ENCODE peak calls at places on chromosomes 6 and 20, in four cellular contexts. F is H1, D is K562, R is GM12878. S is an unnamed sample.
A peak's percentile ranks its signal among the peaks of the same experiment; 100 is the strongest.

GRCh38 chr20:48846516-48847492 is 19.0 kb upstream of the PREX1 start:
- DNase-seq in F (peak; percentile 72), D (peak; percentile 46), R (peak; percentile 93), S (no peak)

GRCh38 chr20:11047559-11047958 is 373.8 kb upstream of the JAG1 start:
- DNase-seq in F (no peak), D (no peak), R (no peak), S (no peak)

GRCh38 chr20:4090756-4091331 is 75.5 kb upstream of the RNF24 start:
- DNase-seq in F (peak; percentile 39), D (peak; percentile 44), R (no peak), S (peak; percentile 76)

GRCh38 chr20:14838663-14839650 is 501.5 kb upstream of the FLRT3 start:
- DNase-seq in F (no peak), D (no peak), R (peak; percentile 73), S (no peak)

GRCh38 chr6:156461647-156462046 is 315.5 kb upstream of the ARID1B start:
- DNase-seq in F (no peak), D (no peak), R (no peak), S (no peak)

GRCh38 chr20:40493551-40493950 is 195.5 kb downstream of the MAFB start:
- DNase-seq in F (no peak), D (no peak), R (no peak), S (no peak)

GRCh38 chr6:154243793-154244768 is 112.5 kb downstream of the IPCEF1 start:
- DNase-seq in F (no peak), D (no peak), R (no peak), S (no peak)

GRCh38 chr6:82904860-82905259 is 160.8 kb downstream of the UBE3D start:
- DNase-seq in F (no peak), D (no peak), R (no peak), S (no peak)

GRCh38 chr6:9116026-9116425 is 680.7 kb upstream of the SLC35B3 start:
- DNase-seq in F (no peak), D (no peak), R (no peak), S (no peak)

GRCh38 chr6:33540768-33541167 is 39.3 kb downstream of the BAK1 start:
- DNase-seq in F (no peak), D (no peak), R (no peak), S (no peak)

GRCh38 chr20:8722277-8722928 is 346.5 kb upstream of the PLCB4 start:
- DNase-seq in F (no peak), D (peak; percentile 60), R (peak; percentile 30), S (peak; percentile 83)

GRCh38 chr6:138293428-138293827 is 75.1 kb upstream of the PBOV1 start:
- DNase-seq in F (no peak), D (no peak), R (no peak), S (no peak)
- TF ChIP-seq CEBPB in F (no peak), D (no peak), R (no peak), S (no peak)

DNA sequence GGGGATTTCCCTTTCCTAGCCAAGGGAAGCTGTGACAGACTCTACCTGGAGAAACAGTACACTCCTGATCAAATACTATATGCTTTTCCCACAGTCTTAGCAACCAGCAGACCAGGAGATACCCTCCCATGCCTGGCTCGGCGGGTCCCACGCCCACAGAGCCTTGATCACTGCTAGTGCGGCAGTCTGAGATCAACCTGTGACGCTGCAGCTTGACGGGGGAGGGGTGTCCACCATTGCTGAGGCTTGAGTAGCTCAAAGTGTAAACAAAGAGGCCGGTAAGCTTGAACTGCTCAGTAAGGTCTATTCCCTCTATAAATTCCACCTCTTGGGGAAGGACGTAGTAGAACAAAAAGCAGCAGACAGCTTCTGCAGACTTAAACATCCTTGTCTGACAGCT is 63.2 kb downstream of the WASF1 start:
- DNase-seq in F (no peak), D (peak; percentile 8), R (no peak), S (no peak)
- TF ChIP-seq HDAC6 in F (no peak), D (no peak), R (no peak), S (no peak)

GRCh38 chr20:45861157-45862075 is 4.0 kb downstream of the ZSWIM3 start:
- DNase-seq in F (no peak), D (peak; percentile 45), R (no peak), S (peak; percentile 54)
- TF ChIP-seq CEBPB in F (no peak), D (no peak), R (no peak), S (no peak)

DNA sequence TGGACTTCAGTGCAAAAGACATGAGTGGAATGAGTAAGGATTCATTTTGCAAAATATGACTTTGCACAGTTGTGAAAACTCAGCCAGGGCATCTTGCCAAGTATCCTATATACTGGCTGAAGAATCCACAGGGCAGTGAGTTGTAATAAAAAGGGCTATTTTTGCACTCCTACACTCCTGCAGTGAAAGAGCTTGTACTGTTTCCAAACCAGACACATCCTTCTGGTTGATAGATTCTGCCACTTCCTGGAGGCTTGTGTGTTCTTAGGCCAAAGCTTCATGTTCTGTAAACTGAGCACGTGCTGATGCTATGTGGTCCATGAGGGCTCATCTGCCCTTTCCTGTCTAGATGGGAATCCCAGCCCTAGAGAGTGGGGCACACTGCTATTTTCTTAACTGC is 34.9 kb downstream of the GMPR start:
- DNase-seq in F (no peak), D (no peak), R (no peak), S (no peak)
- TF ChIP-seq HDAC6 in F (no peak), D (no peak), R (no peak), S (no peak)

DNA sequence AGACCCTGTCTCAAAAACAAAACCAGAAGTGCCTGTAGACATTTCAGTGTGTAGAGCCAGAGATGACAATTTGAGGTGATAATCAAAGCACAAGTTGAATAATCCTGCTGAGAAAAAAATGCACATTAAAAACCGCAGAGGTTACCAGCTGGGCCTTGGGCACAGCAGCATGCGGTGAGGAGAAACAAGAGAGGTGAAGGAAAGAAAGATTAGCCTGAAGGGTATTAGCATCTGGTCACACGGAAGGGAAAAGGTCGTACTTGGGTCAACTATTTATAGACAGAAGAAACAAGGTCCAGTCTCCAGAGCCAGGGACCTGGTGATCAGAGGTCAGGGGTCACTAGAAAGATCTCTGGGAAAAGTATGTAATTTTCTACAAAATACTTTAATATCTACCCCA is 10.3 kb downstream of the MAP7 start:
- DNase-seq in F (no peak), D (no peak), R (no peak), S (no peak)
- TF ChIP-seq CEBPB in F (no peak), D (no peak), R (no peak), S (no peak)

DNA sequence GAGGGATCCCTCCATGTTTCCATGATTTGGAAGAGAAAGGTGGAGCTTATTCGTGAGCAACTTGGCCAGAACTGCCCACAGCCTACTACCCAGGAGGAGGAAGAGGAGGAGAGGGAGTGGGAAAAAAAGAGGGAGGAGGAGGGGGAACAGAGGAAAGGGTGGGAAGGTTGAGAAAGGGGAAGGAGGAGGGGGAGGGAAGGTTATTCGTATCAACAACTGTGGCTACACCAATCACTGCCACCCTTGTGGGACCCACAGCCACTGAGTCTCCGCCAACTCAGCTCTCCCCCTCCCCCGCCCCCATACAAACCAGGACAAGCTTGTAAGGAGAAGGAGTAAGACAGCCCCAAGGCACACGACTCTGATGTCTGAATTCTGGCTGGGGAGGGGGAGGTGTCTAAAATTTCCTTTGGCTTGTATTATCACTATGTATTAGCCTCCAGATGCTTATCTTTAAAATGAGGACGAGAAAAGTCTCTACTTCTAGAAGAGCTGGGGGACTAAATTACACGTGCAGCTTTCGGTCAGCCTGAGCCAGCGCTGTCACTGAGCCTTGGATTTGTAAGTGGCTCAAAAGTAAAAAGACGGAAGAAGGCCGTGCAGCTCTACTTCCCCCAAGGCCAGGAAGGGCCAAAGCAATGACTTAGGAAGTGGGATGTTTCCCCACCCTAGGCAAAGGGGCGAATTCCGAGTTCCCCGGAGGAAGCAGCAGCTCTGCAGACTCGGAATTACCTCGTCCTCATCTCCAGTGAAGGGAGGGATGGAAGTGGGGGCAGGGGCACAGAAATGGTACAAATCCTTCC is 1.0 kb downstream of the FKBP1A start:
- DNase-seq in F (no peak), D (peak; percentile 46), R (no peak), S (no peak)
- TF ChIP-seq HDAC6 in F (no peak), D (no peak), R (no peak), S (no peak)

DNA sequence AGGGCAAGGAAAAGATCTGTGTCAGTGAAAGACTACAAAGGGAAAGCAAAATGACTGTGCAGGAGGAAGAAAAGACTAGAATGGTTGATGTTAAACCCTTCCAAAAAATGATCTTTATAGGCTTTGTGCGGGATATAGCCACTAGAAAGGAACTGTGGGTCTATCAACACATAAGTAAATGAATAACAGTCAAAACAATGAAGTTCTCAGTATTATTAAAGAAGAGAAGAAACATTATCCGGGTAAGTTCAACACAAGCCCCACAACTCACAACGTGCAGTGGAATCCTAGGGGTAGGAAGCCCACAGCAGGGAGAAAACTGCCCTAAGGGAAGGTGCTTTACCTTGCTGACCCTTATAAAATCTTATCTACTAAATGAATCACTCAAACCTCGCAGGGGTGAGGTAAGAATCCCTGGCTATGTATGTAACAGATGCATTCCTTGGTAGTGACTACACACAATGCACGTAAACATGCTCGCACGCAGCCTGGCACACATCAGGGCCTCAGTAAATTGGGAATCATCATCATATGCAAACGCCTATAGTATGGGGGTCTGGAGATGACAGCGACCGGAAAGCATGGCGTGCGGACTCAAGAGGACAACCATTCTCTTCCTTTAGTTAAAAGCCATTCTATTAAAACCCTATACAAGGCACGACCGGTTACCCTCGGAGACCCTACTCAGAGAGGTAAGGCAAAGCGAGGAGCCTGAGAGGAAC is 11.3 kb downstream of the TFAP2A start:
- DNase-seq in F (no peak), D (no peak), R (no peak), S (no peak)
- TF ChIP-seq CEBPB in F (no peak), D (no peak), R (no peak), S (no peak)

DNA sequence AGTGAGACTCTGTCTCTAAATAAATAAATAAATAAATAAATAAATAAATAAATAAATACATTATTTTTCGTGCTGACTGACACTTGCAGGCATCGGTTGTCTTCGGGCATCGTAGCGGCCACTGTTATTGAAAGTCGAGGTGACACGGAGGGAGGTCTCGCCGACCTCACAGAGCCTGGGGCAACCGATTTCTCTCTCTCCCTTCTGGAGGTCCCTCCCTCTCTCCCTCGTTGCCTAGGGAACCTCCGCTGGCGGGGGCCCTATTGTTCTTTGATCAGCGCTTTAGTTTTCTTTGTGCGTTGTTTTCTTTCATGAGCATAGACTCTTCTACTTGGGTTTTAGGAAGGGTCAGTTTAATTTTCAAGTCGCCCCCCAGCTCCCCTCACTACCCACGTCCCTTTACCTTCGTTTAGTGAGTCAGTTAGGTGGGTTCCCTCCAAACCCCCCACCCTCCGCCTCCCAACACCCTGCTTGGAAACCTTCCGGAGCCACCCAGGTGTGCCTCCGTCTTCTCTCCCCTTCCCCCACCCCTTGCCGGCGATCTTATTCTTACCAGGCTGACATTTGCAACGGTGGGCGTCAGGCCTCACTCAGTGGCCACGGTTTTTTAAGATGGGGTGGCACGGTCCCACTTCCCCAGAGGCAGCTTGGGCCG is 345.3 kb upstream of the DEFB115 start:
- DNase-seq in F (peak; percentile 71), D (peak; percentile 17), R (no peak), S (no peak)
- TF ChIP-seq HDAC6 in F (no peak), D (no peak), R (no peak), S (no peak)

DNA sequence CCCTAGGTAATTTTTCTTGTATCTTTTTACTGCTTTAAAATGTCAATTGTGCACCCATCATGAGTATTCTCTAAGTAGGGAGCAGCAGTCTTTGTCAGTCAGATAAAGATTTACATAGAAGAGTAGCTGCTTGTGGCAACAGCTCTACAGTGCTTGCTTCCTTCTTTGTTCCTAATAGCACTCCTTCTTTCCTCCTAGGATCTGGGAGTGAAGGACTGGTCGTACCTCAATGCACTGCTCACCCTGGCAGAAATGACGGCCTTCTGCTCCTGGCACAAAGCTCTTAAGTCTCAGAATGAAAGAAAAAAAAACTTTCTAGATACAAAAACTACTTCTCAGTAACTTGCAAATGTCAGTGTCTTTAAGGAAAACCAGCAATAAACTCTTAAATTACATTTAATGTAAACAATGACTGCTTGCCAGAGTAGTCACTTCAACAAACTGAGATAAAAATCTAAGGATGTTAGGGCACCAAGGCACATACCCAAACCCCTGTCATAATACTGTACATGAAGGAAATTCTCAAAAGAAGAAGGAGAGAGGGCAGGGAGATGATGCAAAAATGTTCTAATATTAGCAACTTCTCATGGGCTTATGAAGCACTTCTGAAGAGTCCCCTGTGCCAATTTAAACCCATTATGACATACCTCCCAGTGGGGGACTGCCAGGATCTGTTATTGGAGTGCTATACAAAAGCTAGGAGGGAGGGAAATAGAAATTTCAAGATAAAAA is 34.0 kb downstream of the NCOA6 start:
- DNase-seq in F (no peak), D (no peak), R (no peak), S (no peak)
- TF ChIP-seq CEBPB in F (no peak), D (no peak), R (no peak), S (no peak)

S was measured in HepG2.